ENCODE peak calls at places on chromosomes 2 and 18, in four cellular contexts. One of them, this sample, is unnamed.
A peak's percentile ranks its signal among the peaks of the same experiment; 100 is the strongest.

GRCh38 chr18:5058768-5059539 is 138.1 kb downstream of the AKAIN1 start:
- DNase-seq in HCT116: no peak
- DNase-seq in GM23338: no peak
- DNase-seq in neural progenitor cell: no peak
- DNase-seq in this sample: peak; percentile 12

GRCh38 chr18:59885579-59886163 is 14.1 kb upstream of the PMAIP1 start:
- DNase-seq in HCT116: no peak
- DNase-seq in GM23338: no peak
- DNase-seq in neural progenitor cell: no peak
- DNase-seq in this sample: peak; percentile 87

GRCh38 chr2:112887904-112888303 is 23.1 kb upstream of the IL37 start:
- DNase-seq in HCT116: no peak
- DNase-seq in GM23338: no peak
- DNase-seq in neural progenitor cell: no peak
- DNase-seq in this sample: no peak

GRCh38 chr2:176934869-176935415 is 277.7 kb upstream of the HNRNPA3 start:
- DNase-seq in HCT116: no peak
- DNase-seq in GM23338: peak; percentile 25
- DNase-seq in neural progenitor cell: no peak
- DNase-seq in this sample: peak; percentile 9

GRCh38 chr18:8107426-8107825 is 501.8 kb upstream of the RAB12 start:
- DNase-seq in HCT116: no peak
- DNase-seq in GM23338: no peak
- DNase-seq in neural progenitor cell: no peak
- DNase-seq in this sample: no peak

GRCh38 chr2:187991389-187991788 is 300.3 kb upstream of the GULP1 start:
- DNase-seq in HCT116: no peak
- DNase-seq in GM23338: no peak
- DNase-seq in neural progenitor cell: no peak
- DNase-seq in this sample: peak; percentile 3

GRCh38 chr2:63819765-63820717 is 21.7 kb upstream of the UGP2 start:
- DNase-seq in HCT116: no peak
- DNase-seq in GM23338: peak; percentile 24
- DNase-seq in neural progenitor cell: no peak
- DNase-seq in this sample: peak; percentile 61

GRCh38 chr2:175874291-175874690 is 127.8 kb downstream of the LNPK start:
- DNase-seq in HCT116: no peak
- DNase-seq in GM23338: no peak
- DNase-seq in neural progenitor cell: no peak
- DNase-seq in this sample: no peak

GRCh38 chr2:150520088-150520487 is 32.6 kb upstream of the RND3 start:
- DNase-seq in HCT116: no peak
- DNase-seq in GM23338: no peak
- DNase-seq in neural progenitor cell: no peak
- DNase-seq in this sample: no peak

GRCh38 chr2:206250041-206250897 is 24.2 kb upstream of the ZDBF2 start:
- DNase-seq in HCT116: no peak
- DNase-seq in GM23338: peak; percentile 70
- DNase-seq in neural progenitor cell: peak; percentile 70
- DNase-seq in this sample: peak; percentile 56

GRCh38 chr2:18620867-18621266 is 31.5 kb upstream of the NT5C1B start:
- DNase-seq in HCT116: no peak
- DNase-seq in GM23338: no peak
- DNase-seq in neural progenitor cell: no peak
- DNase-seq in this sample: no peak

GRCh38 chr2:212354382-212354781 is 184.2 kb downstream of the ERBB4 start:
- DNase-seq in HCT116: no peak
- DNase-seq in GM23338: no peak
- DNase-seq in neural progenitor cell: no peak
- DNase-seq in this sample: no peak

GRCh38 chr18:9506046-9506792 is 30.9 kb downstream of the RALBP1 start:
- DNase-seq in HCT116: no peak
- DNase-seq in GM23338: peak; percentile 28
- DNase-seq in neural progenitor cell: peak; percentile 2
- DNase-seq in this sample: peak; percentile 21

GRCh38 chr2:71943238-71944182 is 204.2 kb downstream of the CYP26B1 start:
- DNase-seq in HCT116: no peak
- DNase-seq in GM23338: no peak
- DNase-seq in neural progenitor cell: no peak
- DNase-seq in this sample: peak; percentile 62

GRCh38 chr2:38260469-38260868 is 116.6 kb downstream of the ATL2 start:
- DNase-seq in HCT116: no peak
- DNase-seq in GM23338: no peak
- DNase-seq in neural progenitor cell: no peak
- DNase-seq in this sample: no peak

GRCh38 chr18:3293196-3293951 is 31.4 kb downstream of the MYL12B start:
- DNase-seq in HCT116: no peak
- DNase-seq in GM23338: no peak
- DNase-seq in neural progenitor cell: no peak
- DNase-seq in this sample: no peak

GRCh38 chr2:39772086-39772811 is 6.8 kb downstream of the THUMPD2 start:
- DNase-seq in HCT116: no peak
- DNase-seq in GM23338: peak; percentile 37
- DNase-seq in neural progenitor cell: no peak
- DNase-seq in this sample: peak; percentile 75

GRCh38 chr2:127695491-127696472 is 5.5 kb upstream of the SFT2D3 start:
- DNase-seq in HCT116: peak; percentile 27
- DNase-seq in GM23338: peak; percentile 82
- DNase-seq in neural progenitor cell: peak; percentile 83
- DNase-seq in this sample: peak; percentile 71

GRCh38 chr2:201234167-201235139 is 25.9 kb upstream of the CASP8 start:
- DNase-seq in HCT116: no peak
- DNase-seq in GM23338: no peak
- DNase-seq in neural progenitor cell: no peak
- DNase-seq in this sample: peak; percentile 55

GRCh38 chr18:37270046-37270665 is 295.4 kb downstream of the CELF4 start:
- DNase-seq in HCT116: no peak
- DNase-seq in GM23338: peak; percentile 85
- DNase-seq in neural progenitor cell: peak; percentile 91
- DNase-seq in this sample: peak; percentile 79

GRCh38 chr2:179129574-179130238 is 79.8 kb upstream of the CCDC141 start:
- DNase-seq in HCT116: no peak
- DNase-seq in GM23338: peak; percentile 20
- DNase-seq in neural progenitor cell: peak; percentile 5
- DNase-seq in this sample: peak; percentile 37

GRCh38 chr2:162106746-162107145 is 32.7 kb upstream of the DPP4 start:
- DNase-seq in HCT116: no peak
- DNase-seq in GM23338: no peak
- DNase-seq in neural progenitor cell: no peak
- DNase-seq in this sample: no peak

GRCh38 chr2:162100579-162100978 is 26.6 kb upstream of the DPP4 start:
- DNase-seq in HCT116: no peak
- DNase-seq in GM23338: no peak
- DNase-seq in neural progenitor cell: no peak
- DNase-seq in this sample: no peak

GRCh38 chr2:162106146-162106551 is 32.1 kb upstream of the DPP4 start:
- DNase-seq in HCT116: no peak
- DNase-seq in GM23338: no peak
- DNase-seq in neural progenitor cell: no peak
- DNase-seq in this sample: peak; percentile 63

GRCh38 chr2:162099836-162100235 is 25.8 kb upstream of the DPP4 start:
- DNase-seq in HCT116: no peak
- DNase-seq in GM23338: no peak
- DNase-seq in neural progenitor cell: no peak
- DNase-seq in this sample: no peak

GRCh38 chr2:162103443-162104009 is 29.5 kb upstream of the DPP4 start:
- DNase-seq in HCT116: no peak
- DNase-seq in GM23338: no peak
- DNase-seq in neural progenitor cell: no peak
- DNase-seq in this sample: no peak
- TF ChIP-seq EZH2phosphoT487 in HCT116: no peak
- TF ChIP-seq EZH2phosphoT487 in GM23338: no peak
- TF ChIP-seq EZH2phosphoT487 in neural progenitor cell: no peak
- TF ChIP-seq EZH2phosphoT487 in this sample: no peak

DNA sequence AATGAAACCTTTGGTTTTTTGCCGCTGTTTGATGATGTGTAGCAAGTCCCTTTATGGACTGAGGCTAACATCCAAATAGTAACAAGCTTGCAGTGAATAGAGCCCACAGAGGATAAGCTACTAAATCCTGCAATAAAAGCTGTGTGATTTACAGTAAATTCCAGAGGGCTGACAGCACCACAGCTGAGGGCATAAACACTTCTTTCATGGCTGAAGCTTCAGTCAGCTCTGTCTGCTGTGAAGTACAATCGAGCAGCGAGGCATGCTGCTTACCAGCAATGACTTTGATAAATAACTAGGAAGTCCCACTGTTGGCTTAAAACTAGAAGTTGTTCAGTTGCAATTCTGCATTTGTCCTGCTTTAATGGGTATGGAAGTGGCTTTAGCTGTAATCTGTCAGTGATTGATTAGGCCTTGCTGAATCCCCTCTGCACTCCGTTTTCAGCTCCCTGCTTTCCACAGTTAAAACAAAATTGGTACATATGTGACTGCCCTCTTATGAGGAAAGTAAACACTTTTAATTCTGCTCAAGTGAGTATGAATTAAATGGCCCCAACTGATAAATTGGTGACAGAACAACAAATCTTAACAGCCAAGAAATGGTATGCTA is 65.2 kb upstream of the FIGN start:
- DNase-seq in HCT116: no peak
- DNase-seq in GM23338: no peak
- DNase-seq in neural progenitor cell: peak; percentile 15
- DNase-seq in this sample: peak; percentile 47
- TF ChIP-seq EZH2phosphoT487 in HCT116: no peak
- TF ChIP-seq EZH2phosphoT487 in GM23338: no peak
- TF ChIP-seq EZH2phosphoT487 in neural progenitor cell: no peak
- TF ChIP-seq EZH2phosphoT487 in this sample: no peak

DNA sequence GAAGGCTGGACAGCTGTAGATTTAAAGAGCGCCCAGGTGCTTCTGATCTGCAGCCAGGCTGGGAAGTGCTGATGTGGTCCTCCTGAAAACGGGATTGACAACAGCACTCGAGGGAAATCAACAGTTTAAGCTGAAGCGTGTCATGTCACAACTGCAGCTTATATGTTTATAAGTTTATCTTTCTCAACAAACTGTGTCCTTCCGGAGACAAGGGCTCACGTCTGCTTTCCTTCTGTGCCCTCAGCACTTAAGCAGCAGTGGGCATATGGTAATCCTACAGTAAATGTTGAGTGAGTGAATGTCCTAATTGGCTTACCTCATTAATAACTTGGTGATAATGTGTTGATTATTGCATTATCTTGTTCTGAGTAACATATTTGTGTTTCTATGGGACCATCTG is 671.7 kb upstream of the SOX11 start:
- DNase-seq in HCT116: no peak
- DNase-seq in GM23338: no peak
- DNase-seq in neural progenitor cell: no peak
- DNase-seq in this sample: no peak
- TF ChIP-seq EZH2phosphoT487 in HCT116: no peak
- TF ChIP-seq EZH2phosphoT487 in GM23338: no peak
- TF ChIP-seq EZH2phosphoT487 in neural progenitor cell: no peak
- TF ChIP-seq EZH2phosphoT487 in this sample: no peak

GRCh38 chr18:33123852-33124251 is 316.7 kb downstream of the CCDC178 start:
- DNase-seq in HCT116: no peak
- DNase-seq in GM23338: no peak
- DNase-seq in neural progenitor cell: no peak
- DNase-seq in this sample: no peak

GRCh38 chr18:33132657-33133056 is 307.9 kb downstream of the CCDC178 start:
- DNase-seq in HCT116: no peak
- DNase-seq in GM23338: no peak
- DNase-seq in neural progenitor cell: no peak
- DNase-seq in this sample: no peak

DNA sequence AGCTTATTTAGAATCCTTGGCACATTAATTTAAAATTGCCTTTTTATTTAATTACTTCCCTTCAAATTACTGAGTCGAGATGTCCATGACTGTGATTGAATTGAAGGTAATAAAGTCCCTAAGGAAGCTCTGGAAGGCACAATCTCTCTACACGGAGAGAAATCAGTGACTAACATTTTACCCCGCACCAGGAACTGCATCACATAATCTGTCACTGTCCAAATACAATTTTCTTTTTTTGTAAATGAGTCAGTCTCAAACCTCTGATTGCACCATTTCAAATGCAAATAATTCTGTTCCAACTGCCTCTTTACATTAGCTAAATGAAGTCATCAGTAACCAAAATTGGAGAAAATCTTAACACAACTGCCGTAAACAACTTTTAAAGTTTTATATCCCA is 311.9 kb downstream of the CCDC178 start:
- DNase-seq in HCT116: no peak
- DNase-seq in GM23338: no peak
- DNase-seq in neural progenitor cell: no peak
- DNase-seq in this sample: no peak
- TF ChIP-seq EZH2phosphoT487 in HCT116: no peak
- TF ChIP-seq EZH2phosphoT487 in GM23338: no peak
- TF ChIP-seq EZH2phosphoT487 in neural progenitor cell: no peak
- TF ChIP-seq EZH2phosphoT487 in this sample: no peak